ENCODE peak calls at places on chromosome 22, in five cellular contexts. M, L, V, N and W are unnamed samples. For H3K4me1, the result is how much of the 10 kb centered on the place peaks cover.

GRCh38 chr22:21623402-21623970 is 6.3 kb downstream of the YDJC start:
- DNase-seq in M (no peak), L (no peak), V (no peak), N (no peak), W (no peak)

GRCh38 chr22:40898850-40899357 is 37.0 kb upstream of the DNAJB7 start:
- DNase-seq in M (no peak), L (peak), V (peak), N (no peak), W (no peak)

GRCh38 chr22:22027955-22028354 is 45.4 kb upstream of the TOP3B start:
- DNase-seq in M (no peak), L (no peak), V (no peak), N (no peak), W (no peak)

GRCh38 chr22:40533712-40534378 is 102.7 kb downstream of the MRTFA start:
- DNase-seq in M (no peak), L (peak), V (peak), N (no peak), W (no peak)

GRCh38 chr22:21928048-21928447 is 24.6 kb downstream of the PPM1F start:
- DNase-seq in M (no peak), L (no peak), V (no peak), N (peak), W (no peak)

GRCh38 chr22:36753120-36753802 is 22.7 kb downstream of the IFT27 start:
- DNase-seq in M (no peak), L (no peak), V (peak), N (no peak), W (no peak)

GRCh38 chr22:26172389-26172990 is 3.2 kb downstream of the SEZ6L start:
- DNase-seq in M (peak), L (peak), V (peak), N (peak), W (no peak)

GRCh38 chr22:30097861-30098260 is 17.6 kb downstream of the HORMAD2 start:
- DNase-seq in M (no peak), L (no peak), V (no peak), N (no peak), W (no peak)

GRCh38 chr22:37417264-37417663 is 10.0 kb downstream of the ELFN2 start:
- DNase-seq in M (no peak), L (no peak), V (no peak), N (no peak), W (no peak)

GRCh38 chr22:22894740-22895731 is 7.4 kb downstream of the IGLL5 start:
- DNase-seq in M (no peak), L (peak), V (no peak), N (no peak), W (no peak)

GRCh38 chr22:42401562-42402334 is 30.5 kb downstream of the NFAM1 start:
- DNase-seq in M (no peak), L (no peak), V (peak), N (no peak), W (no peak)

GRCh38 chr22:26679003-26679629 is 21.7 kb downstream of the MIAT start:
- DNase-seq in M (peak), L (peak), V (peak), N (peak), W (peak)

GRCh38 chr22:20439556-20439927 is 1.9 kb upstream of the SCARF2 start:
- DNase-seq in M (no peak), L (no peak), V (no peak), N (no peak), W (no peak)

GRCh38 chr22:22546490-22546889 is 12.6 kb downstream of the PRAME start:
- DNase-seq in M (no peak), L (peak), V (no peak), N (no peak), W (no peak)

GRCh38 chr22:44882226-44882905 is 127.4 kb downstream of the PHF21B start:
- DNase-seq in M (no peak), L (no peak), V (no peak), N (no peak), W (no peak)

GRCh38 chr22:44793506-44794225 is 41.3 kb downstream of the ARHGAP8 start:
- DNase-seq in M (no peak), L (no peak), V (no peak), N (no peak), W (no peak)

GRCh38 chr22:22687638-22688500 is 43.5 kb downstream of the GGTLC2 start:
- DNase-seq in M (peak), L (peak), V (peak), N (peak), W (no peak)

GRCh38 chr22:37904572-37905533 is 1.2 kb upstream of the MICALL1 start:
- DNase-seq in M (no peak), L (peak), V (peak), N (peak), W (no peak)

GRCh38 chr22:30889996-30890480 is 78.5 kb downstream of the MORC2 start:
- DNase-seq in M (no peak), L (no peak), V (no peak), N (no peak), W (no peak)

GRCh38 chr22:43535741-43536140 is 123.9 kb downstream of the MPPED1 start:
- DNase-seq in M (no peak), L (no peak), V (no peak), N (no peak), W (no peak)

GRCh38 chr22:25419247-25420113 is 145.0 kb upstream of the GRK3 start:
- DNase-seq in M (no peak), L (no peak), V (no peak), N (peak), W (peak)

GRCh38 chr22:36928181-36928580 is 14.8 kb downstream of the CSF2RB start:
- DNase-seq in M (no peak), L (no peak), V (no peak), N (no peak), W (no peak)

GRCh38 chr22:35894937-35895708 is 133.5 kb downstream of the RBFOX2 start:
- DNase-seq in M (no peak), L (no peak), V (peak), N (peak), W (no peak)

GRCh38 chr22:17366830-17367229 is 2.4 kb upstream of the CECR2 start:
- DNase-seq in M (peak), L (peak), V (no peak), N (no peak), W (no peak)

GRCh38 chr22:42473484-42474193 is 41.4 kb upstream of the NFAM1 start:
- DNase-seq in M (peak), L (peak), V (peak), N (peak), W (no peak)

GRCh38 chr22:23764931-23765881 is 2.4 kb downstream of the C22orf15 start:
- DNase-seq in M (no peak), L (no peak), V (no peak), N (no peak), W (no peak)

GRCh38 chr22:43313497-43314474 is 29.4 kb downstream of the SCUBE1 start:
- DNase-seq in M (no peak), L (no peak), V (no peak), N (peak), W (no peak)

GRCh38 chr22:35310556-35311550 is 11.2 kb downstream of the TOM1 start:
- DNase-seq in M (no peak), L (no peak), V (peak), N (no peak), W (no peak)

GRCh38 chr22:24695958-24696511 is 78.5 kb downstream of the PIWIL3 start:
- DNase-seq in M (no peak), L (peak), V (no peak), N (peak), W (peak)

GRCh38 chr22:23315341-23315917 is 135.1 kb downstream of the BCR start:
- DNase-seq in M (peak), L (peak), V (peak), N (peak), W (peak)

GRCh38 chr22:25388866-25389540 is 169.6 kb downstream of the CRYBB2 start:
- DNase-seq in M (no peak), L (no peak), V (no peak), N (no peak), W (no peak)

GRCh38 chr22:27987557-27987956 is 68.5 kb upstream of the PITPNB start:
- DNase-seq in M (no peak), L (no peak), V (no peak), N (no peak), W (no peak)
- H3K27ac ChIP-seq in M (no peak), L (no peak), V (no peak), N (no peak), W (no peak)

GRCh38 chr22:32120603-32121002 is 38.5 kb downstream of the C22orf42 start:
- DNase-seq in M (no peak), L (no peak), V (no peak), N (no peak), W (no peak)
- H3K4me1 ChIP-seq in M (under half), L (under half), V (under half), N (under half), W (under half)

GRCh38 chr22:33828302-33828701 is 92.0 kb downstream of the LARGE1 start:
- DNase-seq in M (no peak), L (no peak), V (no peak), N (no peak), W (no peak)
- H3K27ac ChIP-seq in M (no peak), L (no peak), V (no peak), N (no peak), W (no peak)

DNA sequence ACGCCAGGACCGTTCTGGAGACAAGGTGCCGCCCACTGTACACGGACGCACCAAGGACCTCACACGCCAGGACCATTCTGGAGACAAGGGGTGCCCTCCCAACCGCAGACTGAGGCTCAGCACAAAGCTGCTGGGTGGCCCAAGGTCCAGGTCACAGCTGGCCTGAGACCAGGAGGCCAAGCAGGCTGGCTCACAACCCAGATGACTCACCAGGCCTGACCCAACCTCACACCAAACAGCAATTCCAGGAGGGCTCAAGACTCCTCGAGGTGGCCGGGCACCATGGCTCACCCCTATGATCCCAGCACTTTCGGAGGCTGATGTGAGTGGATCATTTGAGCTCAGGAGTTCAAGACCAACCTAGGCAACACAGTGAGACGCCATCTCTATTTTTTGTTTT is 14.8 kb downstream of the BRD1 start:
- DNase-seq in M (no peak), L (no peak), V (no peak), N (peak), W (peak)
- H3K4me1 ChIP-seq in M (under half), L (under half), V (under half), N (under half), W (under half)

GRCh38 chr22:50517495-50518260 is 7.7 kb downstream of the SCO2 start:
- DNase-seq in M (no peak), L (no peak), V (no peak), N (no peak), W (no peak)
- H3K27ac ChIP-seq in M (no peak), L (no peak), V (no peak), N (no peak), W (no peak)

DNA sequence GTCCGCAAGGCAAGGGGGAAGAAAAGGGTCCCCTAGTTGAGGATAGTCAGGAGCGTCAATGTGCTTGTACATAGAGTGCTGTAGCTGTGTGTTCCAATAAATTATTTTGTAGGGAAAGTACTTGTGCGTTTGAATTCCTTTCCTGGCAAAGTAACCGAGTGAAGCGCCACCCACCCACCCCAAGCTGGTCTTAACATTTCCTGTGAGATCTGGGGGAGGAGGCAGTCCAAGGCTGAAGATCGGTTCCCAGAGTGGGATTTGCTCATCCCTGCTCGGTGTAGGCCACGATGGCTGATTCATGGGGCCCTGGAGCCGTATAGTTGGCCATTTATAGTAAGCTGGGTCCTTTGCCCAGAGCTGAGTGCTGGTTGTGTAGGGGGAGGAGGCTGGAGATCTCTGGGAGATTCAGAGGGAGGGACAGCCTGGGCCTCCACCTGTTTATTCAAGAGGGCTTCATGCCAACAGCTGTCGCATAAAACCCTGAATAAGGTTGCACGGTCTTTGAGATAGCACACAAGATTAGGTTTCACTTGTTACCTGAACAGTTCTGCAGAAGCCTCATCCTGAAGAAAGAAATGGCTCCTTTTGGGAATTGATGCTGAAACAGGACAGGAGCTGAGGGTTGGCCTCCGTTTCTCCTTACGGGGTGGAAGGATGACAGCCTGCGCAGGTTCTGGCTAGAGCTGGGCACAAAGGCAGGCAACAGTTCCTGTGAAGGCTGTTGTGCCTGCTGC is 2.4 kb downstream of the ATF4 start:
- DNase-seq in M (no peak), L (no peak), V (peak), N (peak), W (peak)
- H3K4me1 ChIP-seq in M (under half), L (under half), V (under half), N (under half), W (half or more)

GRCh38 chr22:46084376-46084775 is 66.0 kb upstream of the PPARA start:
- DNase-seq in M (no peak), L (no peak), V (no peak), N (no peak), W (peak)

GRCh38 chr22:46081831-46082210 is 68.5 kb upstream of the PPARA start:
- DNase-seq in M (no peak), L (no peak), V (no peak), N (peak), W (peak)

GRCh38 chr22:46081036-46081830 is 69.1 kb upstream of the PPARA start:
- DNase-seq in M (no peak), L (no peak), V (no peak), N (peak), W (peak)

GRCh38 chr22:46083383-46084350 is 66.7 kb upstream of the PPARA start:
- DNase-seq in M (no peak), L (no peak), V (no peak), N (peak), W (peak)

GRCh38 chr22:46082633-46083032 is 67.7 kb upstream of the PPARA start:
- DNase-seq in M (no peak), L (no peak), V (no peak), N (peak), W (no peak)
- H3K27ac ChIP-seq in M (no peak), L (no peak), V (peak), N (peak), W (peak)

GRCh38 chr22:46666577-46667244 is 46.5 kb downstream of the GRAMD4 start:
- DNase-seq in M (no peak), L (no peak), V (no peak), N (no peak), W (no peak)
- H3K4me1 ChIP-seq in M (under half), L (under half), V (under half), N (under half), W (under half)

DNA sequence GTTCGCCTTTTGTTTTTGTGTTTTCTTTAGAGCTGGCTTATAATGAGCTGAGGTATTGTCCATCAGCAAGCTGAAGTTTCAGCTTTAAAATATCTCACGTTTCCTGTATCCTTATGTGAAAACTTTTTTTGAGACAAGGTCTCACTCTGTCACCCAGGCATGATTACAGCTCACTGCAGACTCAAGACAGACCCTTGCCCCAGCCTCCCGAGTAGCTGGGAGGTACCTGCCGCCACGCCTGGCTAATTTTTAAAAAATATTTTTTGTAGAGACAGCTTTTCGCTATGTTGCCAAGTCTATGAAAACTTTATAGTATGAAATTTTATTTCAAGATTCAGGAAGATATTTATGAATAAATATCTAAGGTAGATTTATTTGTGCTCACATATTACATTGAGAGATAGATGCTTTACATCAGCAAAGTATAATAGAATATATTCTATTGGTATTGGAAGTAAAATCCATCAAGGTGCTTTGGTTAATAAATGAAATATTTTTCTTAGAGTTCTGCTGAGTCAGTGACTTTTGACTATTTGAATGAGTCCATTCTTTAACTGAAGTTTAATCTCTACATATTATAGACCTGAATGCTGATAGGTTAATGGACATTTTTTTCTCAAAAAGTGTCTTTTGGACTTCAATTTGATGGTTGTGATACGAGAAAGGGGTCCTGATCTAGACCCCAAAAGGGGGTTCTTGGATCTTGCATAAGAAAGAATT is 10.2 kb downstream of the KREMEN1 start:
- DNase-seq in M (no peak), L (no peak), V (no peak), N (no peak), W (no peak)
- H3K27ac ChIP-seq in M (no peak), L (no peak), V (no peak), N (peak), W (peak)